ENCODE peak calls at places on chromosomes 16 and 17, in nine cellular contexts. U, G, N, Q, Y, X, J, H and O are unnamed samples. For H3K27me3, the result is how much of the 10 kb centered on the place peaks cover.

GRCh38 chr17:31216053-31216751 is 80.8 kb downstream of the OMG start:
- DNase-seq in U (no peak), G (peak), N (peak), Q (no peak), Y (peak), X (no peak), J (peak), H (no peak), O (no peak)

GRCh38 chr16:69497876-69498596 is 67.7 kb upstream of the NFAT5 start:
- DNase-seq in U (no peak), G (no peak), N (no peak), Q (no peak), Y (no peak), X (no peak), J (no peak), H (no peak), O (no peak)

GRCh38 chr17:17847726-17848125 is 10.9 kb upstream of the SREBF1 start:
- DNase-seq in U (no peak), G (no peak), N (no peak), Q (no peak), Y (no peak), X (no peak), J (no peak), H (no peak), O (no peak)

GRCh38 chr16:67158637-67159600 is 790 bp downstream of the TRADD start:
- DNase-seq in U (peak), G (no peak), N (peak), Q (no peak), Y (peak), X (peak), J (peak), H (peak), O (no peak)

GRCh38 chr17:81419333-81419885 is 24.2 kb downstream of the BAHCC1 start:
- DNase-seq in U (peak), G (peak), N (peak), Q (peak), Y (peak), X (peak), J (no peak), H (peak), O (peak)

GRCh38 chr17:61484174-61484573 is 32.0 kb downstream of the TBX4 start:
- DNase-seq in U (no peak), G (no peak), N (no peak), Q (no peak), Y (no peak), X (no peak), J (no peak), H (peak), O (no peak)

GRCh38 chr17:63222655-63223054 is 223.5 kb downstream of the CYB561 start:
- DNase-seq in U (no peak), G (peak), N (no peak), Q (no peak), Y (peak), X (no peak), J (peak), H (no peak), O (no peak)

GRCh38 chr16:69083306-69083941 is 22.0 kb upstream of the HAS3 start:
- DNase-seq in U (no peak), G (no peak), N (no peak), Q (no peak), Y (no peak), X (no peak), J (no peak), H (no peak), O (no peak)

GRCh38 chr17:60947100-60947499 is 269.4 kb downstream of the BCAS3 start:
- DNase-seq in U (no peak), G (peak), N (no peak), Q (no peak), Y (no peak), X (no peak), J (no peak), H (no peak), O (no peak)

GRCh38 chr16:54346046-54346445 is 59.5 kb upstream of the IRX3 start:
- DNase-seq in U (no peak), G (no peak), N (no peak), Q (no peak), Y (no peak), X (no peak), J (no peak), H (no peak), O (no peak)

GRCh38 chr17:1294157-1294717 is 14.8 kb downstream of the TRARG1 start:
- DNase-seq in U (no peak), G (no peak), N (no peak), Q (no peak), Y (no peak), X (no peak), J (no peak), H (peak), O (no peak)

GRCh38 chr16:14489460-14489859 is 140.6 kb downstream of the PARN start:
- DNase-seq in U (no peak), G (peak), N (no peak), Q (no peak), Y (peak), X (no peak), J (peak), H (no peak), O (peak)

GRCh38 chr17:29037739-29038465 is 5.0 kb upstream of the PIPOX start:
- DNase-seq in U (no peak), G (no peak), N (no peak), Q (no peak), Y (no peak), X (no peak), J (no peak), H (no peak), O (no peak)

GRCh38 chr17:34671191-34671590 is 91.8 kb downstream of the TMEM132E start:
- DNase-seq in U (no peak), G (no peak), N (no peak), Q (no peak), Y (no peak), X (no peak), J (no peak), H (no peak), O (no peak)

GRCh38 chr17:81479672-81480071 is 32.9 kb downstream of the ACTG1 start:
- DNase-seq in U (no peak), G (no peak), N (no peak), Q (no peak), Y (no peak), X (no peak), J (no peak), H (no peak), O (no peak)

GRCh38 chr17:68305132-68305531 is 13.8 kb downstream of the ARSG start:
- DNase-seq in U (no peak), G (no peak), N (no peak), Q (no peak), Y (no peak), X (no peak), J (no peak), H (no peak), O (no peak)

GRCh38 chr17:65389956-65390355 is 171.5 kb downstream of the AXIN2 start:
- DNase-seq in U (no peak), G (peak), N (peak), Q (no peak), Y (peak), X (no peak), J (no peak), H (no peak), O (peak)

GRCh38 chr17:41071606-41072375 is 6.1 kb upstream of the KRTAP2-4 start:
- DNase-seq in U (no peak), G (no peak), N (no peak), Q (no peak), Y (no peak), X (no peak), J (no peak), H (no peak), O (no peak)

GRCh38 chr17:12388206-12388605 is 277.5 kb upstream of the MYOCD start:
- DNase-seq in U (no peak), G (peak), N (no peak), Q (no peak), Y (no peak), X (no peak), J (no peak), H (no peak), O (no peak)

GRCh38 chr16:11801481-11802021 is 4.5 kb upstream of the ZC3H7A start:
- DNase-seq in U (no peak), G (peak), N (no peak), Q (no peak), Y (no peak), X (no peak), J (no peak), H (no peak), O (no peak)

GRCh38 chr17:80703109-80703508 is 158.5 kb downstream of the RPTOR start:
- DNase-seq in U (no peak), G (no peak), N (no peak), Q (no peak), Y (no peak), X (no peak), J (no peak), H (no peak), O (no peak)

GRCh38 chr17:50550661-50551432 is 3.9 kb downstream of the SPATA20 start:
- DNase-seq in U (peak), G (peak), N (no peak), Q (peak), Y (peak), X (peak), J (peak), H (peak), O (peak)

GRCh38 chr16:81237282-81237681 is 1.2 kb upstream of the BCO1 start:
- DNase-seq in U (peak), G (no peak), N (no peak), Q (peak), Y (no peak), X (peak), J (no peak), H (peak), O (no peak)

DNA sequence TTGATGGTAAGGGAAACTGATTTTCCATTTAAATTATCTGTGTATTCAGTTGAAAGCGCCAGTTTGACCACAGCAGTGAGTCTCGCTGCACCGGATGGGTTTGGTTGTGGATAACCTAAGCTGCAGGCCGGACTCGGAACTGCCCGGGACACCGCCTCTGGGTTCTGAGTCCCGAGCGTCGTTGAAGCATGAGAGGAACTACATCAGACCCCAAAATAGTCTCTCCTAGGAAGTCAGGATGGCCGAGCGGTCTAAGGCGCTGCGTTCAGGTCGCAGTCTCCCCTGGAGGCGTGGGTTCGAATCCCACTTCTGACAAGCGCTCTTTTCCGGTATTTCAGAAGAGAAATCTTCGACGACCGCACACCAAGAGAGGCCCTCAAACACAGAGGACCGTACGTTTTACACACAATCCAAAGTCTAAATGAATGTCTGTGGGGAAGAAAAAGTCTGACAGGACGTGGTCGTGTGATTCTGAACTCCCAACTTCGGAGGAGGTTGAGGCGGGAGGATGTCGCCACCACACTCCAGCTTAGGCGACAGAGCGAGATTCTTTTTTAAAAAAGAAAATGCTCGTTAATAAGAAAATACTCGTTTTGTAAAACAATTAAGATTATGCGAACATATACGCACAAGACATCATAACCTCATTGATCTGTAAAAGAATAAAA is 15.4 kb upstream of the PLLP start:
- DNase-seq in U (peak), G (peak), N (peak), Q (peak), Y (peak), X (peak), J (peak), H (peak), O (peak)
- TF ChIP-seq CTCF in U (peak), G (no peak), N (peak), Q (peak), Y (no peak), X (peak), J (no peak), H (peak), O (peak)

GRCh38 chr17:27288183-27288582 is 5.7 kb upstream of the WSB1 start:
- DNase-seq in U (no peak), G (no peak), N (no peak), Q (no peak), Y (no peak), X (no peak), J (no peak), H (no peak), O (no peak)
- H3K27me3 ChIP-seq in U (under half), G (under half), N (under half), Q (under half), Y (under half), X (under half), J (under half), H (under half), O (under half)

DNA sequence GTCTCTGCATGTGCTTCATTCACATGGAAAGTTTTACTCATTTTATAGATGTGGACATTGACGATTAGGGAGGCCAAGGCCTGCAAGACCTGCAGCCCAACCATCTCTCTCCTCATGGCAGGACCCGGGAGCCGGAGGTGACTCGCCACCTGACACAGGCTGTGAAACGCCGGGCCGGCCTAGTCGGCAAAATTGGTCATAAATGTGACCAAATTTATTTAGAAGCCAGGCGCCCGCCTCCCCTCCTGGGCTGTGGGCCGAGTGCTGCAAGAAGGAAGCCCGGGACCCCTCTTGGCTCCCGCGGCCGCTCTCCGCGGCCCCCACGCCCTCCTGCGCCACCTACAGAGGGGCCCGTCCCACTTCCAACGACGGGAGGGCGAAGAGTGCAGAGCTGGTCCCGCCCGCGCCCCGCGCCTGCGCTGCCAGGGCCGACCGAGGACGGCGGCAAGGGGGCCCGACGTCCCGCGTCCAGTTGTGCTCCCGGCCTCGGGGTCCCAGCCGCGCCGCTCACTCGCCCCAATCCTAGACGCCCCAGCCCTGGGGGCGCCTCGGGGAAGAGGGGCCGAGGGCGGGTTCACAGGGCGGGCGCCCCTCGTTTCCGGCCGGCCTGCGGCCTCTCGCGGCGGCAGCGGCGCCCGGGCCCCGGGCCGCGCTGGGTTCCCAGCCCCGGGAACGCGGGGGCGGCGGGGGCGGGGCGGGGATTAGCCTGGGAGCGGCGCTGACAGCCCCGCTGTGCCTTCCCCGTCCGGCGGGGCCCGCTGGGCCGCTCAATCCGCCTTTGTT is 47.5 kb downstream of the WNT3 start:
- DNase-seq in U (peak), G (peak), N (peak), Q (no peak), Y (peak), X (peak), J (peak), H (peak), O (no peak)
- H3K27ac ChIP-seq in U (peak), G (no peak), N (peak), Q (peak), Y (peak), X (peak), J (no peak), H (no peak), O (no peak)

DNA sequence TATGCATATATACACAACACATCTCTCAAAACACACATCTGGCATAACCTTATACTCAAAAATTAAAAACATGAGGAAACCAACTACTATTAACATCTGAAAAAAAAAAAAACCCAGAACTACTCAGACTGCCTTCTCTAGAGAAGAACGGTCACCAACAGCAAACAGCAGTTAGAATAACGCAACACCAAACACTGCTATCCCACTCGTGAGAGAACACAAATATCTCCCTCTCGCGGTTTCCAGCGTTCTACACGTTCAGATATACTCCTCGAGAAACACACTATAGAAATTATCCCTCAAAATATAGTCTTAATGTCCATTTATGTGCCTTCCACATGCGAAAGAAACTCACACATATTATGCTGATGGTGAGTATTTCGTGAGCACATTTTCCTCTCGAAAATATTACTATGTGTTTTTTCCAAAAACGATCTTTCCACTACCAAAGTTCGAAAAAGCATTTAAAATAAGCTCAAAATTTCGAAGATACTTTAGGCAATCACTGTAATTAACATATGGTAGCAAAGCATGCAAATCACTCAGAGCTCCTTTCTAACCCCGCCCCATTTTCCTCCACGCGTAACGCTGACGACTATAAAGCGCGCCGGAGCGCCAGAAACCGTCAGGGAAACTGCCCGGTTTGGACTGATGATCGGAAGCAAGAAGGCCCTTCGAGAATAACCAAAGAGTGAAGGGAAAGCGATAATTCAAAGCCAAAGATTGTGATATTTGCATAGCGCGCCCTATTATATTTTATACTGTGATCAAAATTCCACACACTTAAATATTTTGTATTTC is 60.1 kb downstream of the TEX14 start:
- DNase-seq in U (peak), G (peak), N (peak), Q (peak), Y (peak), X (peak), J (peak), H (peak), O (peak)
- TF ChIP-seq CTCF in U (no peak), G (peak), N (peak), Q (peak), Y (peak), X (peak), J (peak), H (no peak), O (peak)

GRCh38 chr17:73532441-73532901 is 111.8 kb downstream of the SDK2 start:
- DNase-seq in U (no peak), G (no peak), N (no peak), Q (no peak), Y (no peak), X (no peak), J (no peak), H (no peak), O (no peak)
- H3K27me3 ChIP-seq in U (under half), G (under half), N (half or more), Q (under half), Y (under half), X (under half), J (under half), H (under half), O (under half)

DNA sequence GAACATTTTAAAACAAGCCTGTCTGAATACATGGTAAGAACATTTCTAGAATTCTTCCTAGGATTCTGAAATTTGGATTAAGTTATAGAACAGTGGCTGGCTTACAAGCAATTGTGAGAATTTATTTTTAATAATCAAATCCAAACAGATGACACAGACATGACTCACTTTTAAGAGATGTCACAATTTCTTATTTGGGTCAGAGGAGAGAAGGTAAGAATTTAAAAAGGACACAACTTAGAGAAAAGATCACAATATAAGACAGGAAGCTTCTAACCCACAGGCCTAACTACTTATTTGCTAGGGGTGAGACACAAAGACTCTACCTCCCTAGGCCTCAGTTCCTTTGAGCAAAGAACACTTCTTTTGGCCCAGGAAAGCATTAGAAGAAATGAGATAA is 32.7 kb downstream of the ZZEF1 start:
- DNase-seq in U (no peak), G (peak), N (peak), Q (no peak), Y (no peak), X (no peak), J (no peak), H (no peak), O (no peak)
- H3K27ac ChIP-seq in U (no peak), G (peak), N (peak), Q (no peak), Y (no peak), X (no peak), J (no peak), H (peak), O (no peak)

DNA sequence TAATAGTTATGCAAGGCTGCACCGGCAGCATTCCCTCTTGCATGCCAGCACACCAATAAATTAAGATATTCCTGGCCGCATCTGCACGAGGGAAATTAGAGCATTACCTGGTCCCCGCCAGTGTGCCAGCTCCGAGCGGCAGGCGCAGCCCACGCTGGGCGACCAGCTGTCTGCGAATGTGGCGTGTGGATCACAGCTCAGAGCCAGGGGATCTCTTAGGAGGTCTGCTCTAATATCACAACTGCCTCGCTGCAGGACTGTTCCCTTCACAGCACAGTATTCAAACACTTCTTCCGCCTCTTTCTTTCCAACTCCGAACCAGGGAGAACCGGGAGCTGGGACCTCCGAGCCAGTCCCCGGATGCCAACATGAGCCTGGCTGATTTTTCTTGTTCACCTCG is 212.9 kb downstream of the C16orf78 start:
- DNase-seq in U (no peak), G (no peak), N (no peak), Q (no peak), Y (no peak), X (no peak), J (no peak), H (no peak), O (no peak)
- TF ChIP-seq CTCF in U (no peak), G (no peak), N (no peak), Q (no peak), Y (no peak), X (no peak), J (no peak), H (no peak), O (no peak)